ENCODE peak calls at places on chromosomes 7 and 10, in five cellular contexts. One of them, this sample, is unnamed.

GRCh38 chr7:6258440-6259182 is 13.8 kb downstream of the CYTH3 start:
- DNase-seq in DND-41: no peak
- DNase-seq in spleen: no peak
- DNase-seq in lung: no peak
- DNase-seq in brain microvascular endothelial cell: peak
- DNase-seq in this sample: peak

GRCh38 chr7:107972986-107973385 is 30.0 kb downstream of the LAMB1 start:
- DNase-seq in spleen: no peak
- DNase-seq in brain microvascular endothelial cell: no peak
- DNase-seq in DND-41: no peak
- DNase-seq in lung: no peak
- DNase-seq in this sample: no peak

GRCh38 chr10:129727071-129727470 is 237.0 kb downstream of the EBF3 start:
- DNase-seq in DND-41: no peak
- DNase-seq in brain microvascular endothelial cell: no peak
- DNase-seq in lung: peak
- DNase-seq in spleen: no peak
- DNase-seq in this sample: no peak

GRCh38 chr10:29379208-29379607 is 90.3 kb downstream of the LYZL1 start:
- DNase-seq in lung: no peak
- DNase-seq in DND-41: no peak
- DNase-seq in brain microvascular endothelial cell: no peak
- DNase-seq in spleen: no peak
- DNase-seq in this sample: no peak

GRCh38 chr7:28130277-28130676 is 50.3 kb downstream of the JAZF1 start:
- DNase-seq in DND-41: no peak
- DNase-seq in spleen: no peak
- DNase-seq in brain microvascular endothelial cell: peak
- DNase-seq in lung: no peak
- DNase-seq in this sample: no peak

GRCh38 chr10:77505431-77506334 is 131.9 kb downstream of the KCNMA1 start:
- DNase-seq in spleen: no peak
- DNase-seq in DND-41: no peak
- DNase-seq in brain microvascular endothelial cell: peak
- DNase-seq in lung: no peak
- DNase-seq in this sample: no peak

GRCh38 chr10:102612964-102613275 is 31.4 kb upstream of the TRIM8 start:
- DNase-seq in brain microvascular endothelial cell: no peak
- DNase-seq in lung: no peak
- DNase-seq in DND-41: no peak
- DNase-seq in spleen: peak
- DNase-seq in this sample: no peak

GRCh38 chr10:24700911-24701310 is 22.8 kb downstream of the ARHGAP21 start:
- DNase-seq in lung: no peak
- DNase-seq in DND-41: no peak
- DNase-seq in spleen: no peak
- DNase-seq in brain microvascular endothelial cell: no peak
- DNase-seq in this sample: no peak

GRCh38 chr7:2165610-2166594 is 66.8 kb downstream of the MAD1L1 start:
- DNase-seq in brain microvascular endothelial cell: no peak
- DNase-seq in DND-41: no peak
- DNase-seq in lung: no peak
- DNase-seq in spleen: no peak
- DNase-seq in this sample: peak

GRCh38 chr10:131658476-131659110 is 242.2 kb upstream of the PPP2R2D start:
- DNase-seq in brain microvascular endothelial cell: no peak
- DNase-seq in DND-41: no peak
- DNase-seq in lung: no peak
- DNase-seq in spleen: peak
- DNase-seq in this sample: no peak

GRCh38 chr7:84092207-84092606 is 102.4 kb downstream of the SEMA3A start:
- DNase-seq in spleen: no peak
- DNase-seq in DND-41: peak
- DNase-seq in lung: no peak
- DNase-seq in brain microvascular endothelial cell: no peak
- DNase-seq in this sample: no peak

GRCh38 chr10:77474386-77474785 is 163.2 kb downstream of the KCNMA1 start:
- DNase-seq in spleen: no peak
- DNase-seq in lung: no peak
- DNase-seq in DND-41: no peak
- DNase-seq in brain microvascular endothelial cell: no peak
- DNase-seq in this sample: no peak

GRCh38 chr10:104334965-104335650 is 3.2 kb downstream of the ITPRIP start:
- DNase-seq in DND-41: no peak
- DNase-seq in brain microvascular endothelial cell: no peak
- DNase-seq in spleen: peak
- DNase-seq in lung: no peak
- DNase-seq in this sample: no peak

GRCh38 chr10:131901181-131901829 is 497 bp downstream of the PPP2R2D start:
- DNase-seq in spleen: peak
- DNase-seq in lung: peak
- DNase-seq in brain microvascular endothelial cell: no peak
- DNase-seq in DND-41: peak
- DNase-seq in this sample: peak

GRCh38 chr7:96414931-96415292 is 93.0 kb upstream of the SLC25A13 start:
- DNase-seq in DND-41: peak
- DNase-seq in spleen: no peak
- DNase-seq in lung: no peak
- DNase-seq in brain microvascular endothelial cell: peak
- DNase-seq in this sample: peak

GRCh38 chr7:91767820-91768219 is 112.7 kb downstream of the MTERF1 start:
- DNase-seq in brain microvascular endothelial cell: no peak
- DNase-seq in spleen: no peak
- DNase-seq in lung: no peak
- DNase-seq in DND-41: no peak
- DNase-seq in this sample: no peak

GRCh38 chr7:2444476-2444875 is 31.7 kb downstream of the GRIFIN start:
- DNase-seq in spleen: no peak
- DNase-seq in lung: no peak
- DNase-seq in brain microvascular endothelial cell: peak
- DNase-seq in DND-41: no peak
- DNase-seq in this sample: no peak

GRCh38 chr10:92760609-92761008 is 70.9 kb downstream of the HHEX start:
- DNase-seq in lung: no peak
- DNase-seq in DND-41: no peak
- DNase-seq in brain microvascular endothelial cell: peak
- DNase-seq in spleen: no peak
- DNase-seq in this sample: no peak

GRCh38 chr10:27390681-27391080 is 113.4 kb upstream of the RAB18 start:
- DNase-seq in DND-41: no peak
- DNase-seq in lung: no peak
- DNase-seq in spleen: no peak
- DNase-seq in brain microvascular endothelial cell: no peak
- DNase-seq in this sample: no peak

GRCh38 chr10:71650397-71650796 is 69.2 kb downstream of the C10orf105 start:
- DNase-seq in brain microvascular endothelial cell: no peak
- DNase-seq in lung: no peak
- DNase-seq in DND-41: no peak
- DNase-seq in spleen: no peak
- DNase-seq in this sample: no peak

GRCh38 chr10:44300666-44301649 is 83.9 kb downstream of the CXCL12 start:
- DNase-seq in spleen: no peak
- DNase-seq in lung: no peak
- DNase-seq in DND-41: no peak
- DNase-seq in brain microvascular endothelial cell: peak
- DNase-seq in this sample: no peak

GRCh38 chr7:40232242-40232929 is 97.6 kb downstream of the SUGCT start:
- DNase-seq in spleen: no peak
- DNase-seq in brain microvascular endothelial cell: peak
- DNase-seq in DND-41: peak
- DNase-seq in lung: no peak
- DNase-seq in this sample: peak

GRCh38 chr7:69814421-69814962 is 216.2 kb downstream of the AUTS2 start:
- DNase-seq in spleen: no peak
- DNase-seq in lung: no peak
- DNase-seq in brain microvascular endothelial cell: no peak
- DNase-seq in DND-41: no peak
- DNase-seq in this sample: no peak

GRCh38 chr7:95794917-95795515 is 22.7 kb downstream of the DYNC1I1 start:
- DNase-seq in spleen: no peak
- DNase-seq in brain microvascular endothelial cell: peak
- DNase-seq in DND-41: peak
- DNase-seq in lung: no peak
- DNase-seq in this sample: no peak

GRCh38 chr10:2985729-2986232 is 81.6 kb upstream of the PFKP start:
- DNase-seq in DND-41: no peak
- DNase-seq in lung: peak
- DNase-seq in spleen: no peak
- DNase-seq in brain microvascular endothelial cell: peak
- DNase-seq in this sample: no peak

GRCh38 chr10:121811386-121811785 is 116.4 kb downstream of the ATE1 start:
- DNase-seq in spleen: no peak
- DNase-seq in brain microvascular endothelial cell: no peak
- DNase-seq in DND-41: no peak
- DNase-seq in lung: no peak
- DNase-seq in this sample: no peak

GRCh38 chr7:114799522-114800133 is 122.3 kb upstream of the MDFIC start:
- DNase-seq in brain microvascular endothelial cell: no peak
- DNase-seq in DND-41: no peak
- DNase-seq in spleen: no peak
- DNase-seq in lung: no peak
- DNase-seq in this sample: no peak
- TF ChIP-seq CTCF in brain microvascular endothelial cell: no peak
- TF ChIP-seq CTCF in DND-41: no peak
- TF ChIP-seq CTCF in spleen: no peak
- TF ChIP-seq CTCF in lung: no peak
- TF ChIP-seq CTCF in this sample: no peak

DNA sequence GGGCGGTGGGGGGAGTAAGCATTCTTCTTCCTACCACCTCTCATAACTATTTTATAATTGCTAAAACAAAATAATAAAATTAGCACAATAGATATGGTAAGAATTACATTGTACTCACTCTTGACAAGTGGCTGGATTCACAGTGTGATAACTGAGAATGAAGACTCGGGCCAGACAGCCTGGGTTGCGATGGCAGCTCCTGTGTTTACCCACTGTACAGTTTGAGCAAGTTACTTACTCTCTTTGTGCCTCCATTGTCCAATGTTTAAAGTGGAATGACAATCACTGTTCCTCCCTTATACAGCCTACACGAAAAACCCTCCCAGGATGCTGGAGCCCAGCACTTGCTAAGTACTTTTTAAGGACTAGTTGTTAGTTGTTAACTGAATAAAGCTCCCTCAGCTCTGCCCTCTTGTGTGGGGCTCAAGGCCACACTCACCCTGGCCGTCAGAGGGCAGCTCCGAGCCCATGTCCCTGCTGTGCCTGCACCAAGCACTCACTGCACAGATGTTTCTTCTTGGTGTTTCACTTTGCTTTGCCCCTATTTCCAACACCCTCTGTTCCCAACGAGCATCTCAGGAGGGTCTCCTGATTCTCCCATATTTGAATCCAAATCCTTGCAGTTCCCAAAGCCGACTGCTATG is 56.4 kb upstream of the NPS start:
- DNase-seq in spleen: no peak
- DNase-seq in DND-41: no peak
- DNase-seq in brain microvascular endothelial cell: peak
- DNase-seq in lung: no peak
- DNase-seq in this sample: no peak
- TF ChIP-seq CTCF in spleen: no peak
- TF ChIP-seq CTCF in DND-41: no peak
- TF ChIP-seq CTCF in brain microvascular endothelial cell: peak
- TF ChIP-seq CTCF in lung: no peak
- TF ChIP-seq CTCF in this sample: no peak

GRCh38 chr10:12196531-12197211 is 683 bp downstream of the CDC123 start:
- DNase-seq in spleen: no peak
- DNase-seq in DND-41: no peak
- DNase-seq in brain microvascular endothelial cell: no peak
- DNase-seq in lung: no peak
- DNase-seq in this sample: no peak
- TF ChIP-seq CTCF in spleen: no peak
- TF ChIP-seq CTCF in DND-41: no peak
- TF ChIP-seq CTCF in brain microvascular endothelial cell: no peak
- TF ChIP-seq CTCF in lung: no peak
- TF ChIP-seq CTCF in this sample: no peak

DNA sequence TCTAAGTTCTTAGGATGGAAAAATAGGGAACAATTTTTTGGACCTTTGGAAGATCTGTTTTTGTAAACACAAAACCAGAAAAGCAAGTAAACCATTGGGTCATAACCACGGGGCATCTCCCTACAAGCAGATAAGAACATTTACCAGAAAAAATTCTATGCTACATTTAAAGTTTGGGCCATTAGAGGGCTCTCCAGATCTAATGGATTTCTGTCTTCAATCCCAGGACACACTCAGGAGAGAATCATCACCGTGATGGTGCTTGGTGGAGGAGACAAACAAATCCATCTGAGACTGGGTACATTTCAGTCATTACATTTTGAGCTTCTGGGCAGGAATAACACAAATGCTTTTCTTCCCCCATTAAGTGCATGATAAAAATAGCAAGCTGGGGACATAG is 178.4 kb upstream of the TARP start:
- DNase-seq in brain microvascular endothelial cell: peak
- DNase-seq in lung: no peak
- DNase-seq in DND-41: no peak
- DNase-seq in spleen: no peak
- DNase-seq in this sample: peak
- TF ChIP-seq CTCF in brain microvascular endothelial cell: peak
- TF ChIP-seq CTCF in lung: no peak
- TF ChIP-seq CTCF in DND-41: no peak
- TF ChIP-seq CTCF in spleen: no peak
- TF ChIP-seq CTCF in this sample: no peak

GRCh38 chr7:66366701-66367100 is 161.6 kb downstream of the TPST1 start:
- DNase-seq in DND-41: no peak
- DNase-seq in brain microvascular endothelial cell: no peak
- DNase-seq in lung: no peak
- DNase-seq in spleen: no peak
- DNase-seq in this sample: no peak

GRCh38 chr7:66359656-66360211 is 154.6 kb downstream of the TPST1 start:
- DNase-seq in DND-41: no peak
- DNase-seq in brain microvascular endothelial cell: no peak
- DNase-seq in spleen: peak
- DNase-seq in lung: no peak
- DNase-seq in this sample: no peak

GRCh38 chr7:66362136-66362535 is 157.0 kb downstream of the TPST1 start:
- DNase-seq in brain microvascular endothelial cell: no peak
- DNase-seq in lung: no peak
- DNase-seq in spleen: peak
- DNase-seq in DND-41: no peak
- DNase-seq in this sample: no peak

DNA sequence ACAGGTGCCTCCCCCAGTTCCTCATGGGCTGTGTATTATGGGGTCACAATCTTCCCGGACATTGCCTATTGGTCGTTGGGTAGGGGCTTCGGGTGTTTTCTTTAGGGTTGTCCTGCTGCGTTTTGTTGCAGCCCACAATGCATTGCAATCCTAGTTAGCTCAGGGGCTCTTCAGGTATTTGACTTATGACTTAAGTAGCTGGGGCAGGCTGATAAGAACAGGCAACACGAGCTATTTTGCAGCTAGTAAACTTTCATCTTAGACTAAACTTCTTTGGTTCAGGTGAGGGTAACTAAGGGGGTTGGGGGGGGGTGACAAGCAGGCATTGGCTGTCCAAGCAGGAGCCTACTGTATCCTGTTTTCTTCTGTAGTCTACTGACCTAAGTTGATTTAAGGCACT is 158.5 kb downstream of the TPST1 start:
- DNase-seq in DND-41: no peak
- DNase-seq in spleen: no peak
- DNase-seq in lung: no peak
- DNase-seq in brain microvascular endothelial cell: no peak
- DNase-seq in this sample: no peak
- TF ChIP-seq CTCF in DND-41: no peak
- TF ChIP-seq CTCF in spleen: no peak
- TF ChIP-seq CTCF in lung: no peak
- TF ChIP-seq CTCF in brain microvascular endothelial cell: no peak
- TF ChIP-seq CTCF in this sample: no peak

GRCh38 chr10:116274141-116274861 is 1.3 kb upstream of the GFRA1 start:
- DNase-seq in DND-41: no peak
- DNase-seq in brain microvascular endothelial cell: no peak
- DNase-seq in spleen: no peak
- DNase-seq in lung: no peak
- DNase-seq in this sample: peak
- TF ChIP-seq CTCF in DND-41: no peak
- TF ChIP-seq CTCF in brain microvascular endothelial cell: peak
- TF ChIP-seq CTCF in spleen: no peak
- TF ChIP-seq CTCF in lung: no peak
- TF ChIP-seq CTCF in this sample: no peak

This sample was measured in GM13976.